ENCODE peak calls at places on chromosomes 12 and 14, in eight cellular contexts. B is IMR-90; I is uterus; U is kidney; K is coronary artery; A is CD8-positive, alpha-beta T cell; E is neural progenitor cell; Q is psoas muscle. C is an unnamed sample.

GRCh38 chr12:95231190-95231589 is 13.6 kb downstream of the VEZT start:
- DNase-seq in B (peak), I (no peak), U (no peak), K (no peak), A (no peak), E (no peak), Q (no peak), C (peak)

GRCh38 chr12:111482464-111482863 is 76.7 kb downstream of the SH2B3 start:
- DNase-seq in B (no peak), I (no peak), U (no peak), K (no peak), A (no peak), E (no peak), Q (no peak), C (peak)

GRCh38 chr12:6038160-6038559 is 86.3 kb downstream of the VWF start:
- DNase-seq in B (peak), I (no peak), U (no peak), K (no peak), A (peak), E (peak), Q (no peak), C (peak)

GRCh38 chr14:61385002-61385685 is 63.8 kb downstream of the PRKCH start:
- DNase-seq in B (no peak), I (no peak), U (no peak), K (no peak), A (peak), E (no peak), Q (no peak), C (no peak)

GRCh38 chr12:22046968-22047390 is 961 bp downstream of the CMAS start:
- DNase-seq in B (peak), I (no peak), U (no peak), K (no peak), A (no peak), E (no peak), Q (no peak), C (peak)

GRCh38 chr12:88750867-88751543 is 170.7 kb upstream of the KITLG start:
- DNase-seq in B (no peak), I (no peak), U (no peak), K (no peak), A (no peak), E (no peak), Q (no peak), C (no peak)

GRCh38 chr14:20350860-20351259 is 7.4 kb downstream of the PARP2 start:
- DNase-seq in B (peak), I (no peak), U (no peak), K (no peak), A (no peak), E (no peak), Q (no peak), C (peak)

GRCh38 chr14:102540310-102541028 is 30.9 kb upstream of the ANKRD9 start:
- DNase-seq in B (peak), I (no peak), U (no peak), K (no peak), A (no peak), E (peak), Q (no peak), C (peak)

GRCh38 chr12:121217066-121217465 is 7.1 kb downstream of the P2RX4 start:
- DNase-seq in B (no peak), I (no peak), U (no peak), K (no peak), A (no peak), E (no peak), Q (no peak), C (no peak)

GRCh38 chr12:108854453-108855283 is 2.7 kb downstream of the SSH1 start:
- DNase-seq in B (peak), I (peak), U (peak), K (peak), A (no peak), E (no peak), Q (peak), C (peak)

GRCh38 chr12:56128669-56129209 is 672 bp downstream of the ESYT1 start:
- DNase-seq in B (no peak), I (no peak), U (peak), K (no peak), A (no peak), E (no peak), Q (peak), C (peak)

GRCh38 chr14:93049295-93049694 is 66.4 kb downstream of the ITPK1 start:
- DNase-seq in B (no peak), I (no peak), U (no peak), K (no peak), A (no peak), E (no peak), Q (no peak), C (no peak)

GRCh38 chr12:5375547-5376295 is 56.2 kb upstream of the NTF3 start:
- DNase-seq in B (no peak), I (no peak), U (no peak), K (no peak), A (no peak), E (no peak), Q (no peak), C (no peak)

GRCh38 chr14:89284368-89285058 is 132.5 kb downstream of the FOXN3 start:
- DNase-seq in B (peak), I (no peak), U (no peak), K (peak), A (no peak), E (no peak), Q (no peak), C (no peak)

GRCh38 chr14:56487090-56487667 is 92.4 kb upstream of the TMEM260 start:
- DNase-seq in B (peak), I (no peak), U (no peak), K (no peak), A (no peak), E (peak), Q (no peak), C (peak)
- TF ChIP-seq CTCF in B (peak), I (peak), U (peak), K (no peak), A (no peak), E (peak), Q (no peak), C (peak)

DNA sequence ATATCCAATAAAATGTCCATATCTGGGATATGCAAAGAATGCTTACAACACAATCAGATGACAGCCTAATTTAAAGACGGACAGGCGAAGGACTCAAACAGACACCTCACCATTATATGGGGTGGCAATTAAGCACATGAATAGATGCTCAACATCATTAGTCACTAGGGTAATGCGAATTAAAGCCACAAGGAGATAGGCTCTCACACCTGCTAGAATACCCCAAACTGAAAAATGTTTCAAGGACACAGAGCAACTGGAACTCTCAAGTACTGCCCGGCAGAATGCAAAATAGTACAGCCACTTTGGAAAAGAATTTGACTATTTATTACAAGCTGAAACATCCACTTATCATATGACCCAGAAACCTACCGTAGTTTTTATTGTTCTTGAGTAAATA is 42.9 kb downstream of the FERMT2 start:
- DNase-seq in B (no peak), I (no peak), U (no peak), K (no peak), A (no peak), E (no peak), Q (no peak), C (no peak)
- H3K4me3 ChIP-seq in B (no peak), I (no peak), U (no peak), K (no peak), A (no peak), E (no peak), Q (no peak), C (no peak)

GRCh38 chr12:18403182-18403581 is 141.9 kb downstream of the PIK3C2G start:
- DNase-seq in B (no peak), I (no peak), U (no peak), K (no peak), A (no peak), E (no peak), Q (no peak), C (no peak)
- TF ChIP-seq CTCF in B (no peak), I (no peak), U (no peak), K (no peak), A (no peak), E (no peak), Q (no peak), C (no peak)

GRCh38 chr14:51600658-51601057 is 51.1 kb upstream of the FRMD6 start:
- DNase-seq in B (no peak), I (no peak), U (no peak), K (no peak), A (no peak), E (no peak), Q (no peak), C (no peak)

GRCh38 chr14:51595831-51596472 is 55.8 kb upstream of the FRMD6 start:
- DNase-seq in B (no peak), I (no peak), U (no peak), K (no peak), A (no peak), E (no peak), Q (no peak), C (peak)

GRCh38 chr14:51593397-51593796 is 58.3 kb upstream of the FRMD6 start:
- DNase-seq in B (no peak), I (peak), U (no peak), K (no peak), A (no peak), E (no peak), Q (no peak), C (peak)

GRCh38 chr14:51596473-51596870 is 55.2 kb upstream of the FRMD6 start:
- DNase-seq in B (no peak), I (no peak), U (no peak), K (no peak), A (no peak), E (no peak), Q (no peak), C (no peak)

DNA sequence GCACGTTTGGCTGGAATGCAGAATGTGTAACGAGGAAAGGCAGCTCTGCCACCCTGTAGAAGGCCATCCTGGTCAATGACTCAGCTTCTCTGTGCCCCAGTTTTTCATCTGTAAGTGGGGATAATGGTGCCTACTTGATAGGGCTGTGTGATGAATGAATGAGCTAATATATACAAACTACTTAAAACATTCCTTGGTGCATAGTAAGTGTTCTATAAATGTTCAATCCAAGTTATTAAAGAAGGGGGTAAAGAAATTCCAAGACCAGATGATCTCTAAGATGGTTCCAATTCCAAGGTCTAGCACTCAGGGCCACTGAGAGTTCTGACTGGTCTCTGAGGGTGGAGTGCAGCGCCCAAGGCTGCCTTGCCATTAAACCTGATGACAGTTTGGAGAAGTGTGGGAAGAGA is 54.2 kb upstream of the FRMD6 start:
- DNase-seq in B (peak), I (no peak), U (no peak), K (no peak), A (no peak), E (no peak), Q (no peak), C (no peak)
- H3K4me3 ChIP-seq in B (no peak), I (no peak), U (no peak), K (no peak), A (no peak), E (no peak), Q (no peak), C (no peak)

GRCh38 chr12:71551529-71551928 is 111.9 kb downstream of the LGR5 start:
- DNase-seq in B (peak), I (no peak), U (no peak), K (no peak), A (no peak), E (peak), Q (no peak), C (peak)
- TF ChIP-seq CTCF in B (peak), I (peak), U (peak), K (no peak), A (no peak), E (peak), Q (peak), C (peak)

GRCh38 chr14:104284636-104285482 is 146.5 kb downstream of the KIF26A start:
- DNase-seq in B (no peak), I (no peak), U (peak), K (peak), A (no peak), E (no peak), Q (peak), C (no peak)
- H3K4me3 ChIP-seq in B (no peak), I (no peak), U (no peak), K (no peak), A (no peak), E (no peak), Q (no peak), C (no peak)

GRCh38 chr14:68822964-68823363 is 30.1 kb upstream of the ZFP36L1 start:
- DNase-seq in B (no peak), I (no peak), U (no peak), K (no peak), A (no peak), E (no peak), Q (no peak), C (no peak)

GRCh38 chr14:68824207-68824516 is 31.3 kb upstream of the ZFP36L1 start:
- DNase-seq in B (no peak), I (no peak), U (no peak), K (no peak), A (no peak), E (no peak), Q (no peak), C (no peak)

GRCh38 chr14:68822132-68822651 is 29.3 kb upstream of the ZFP36L1 start:
- DNase-seq in B (no peak), I (no peak), U (no peak), K (no peak), A (no peak), E (no peak), Q (no peak), C (no peak)

GRCh38 chr14:68824517-68825347 is 31.9 kb upstream of the ZFP36L1 start:
- DNase-seq in B (peak), I (peak), U (peak), K (no peak), A (no peak), E (peak), Q (peak), C (peak)

GRCh38 chr14:68823434-68824206 is 30.8 kb upstream of the ZFP36L1 start:
- DNase-seq in B (no peak), I (no peak), U (no peak), K (no peak), A (no peak), E (no peak), Q (no peak), C (no peak)
- TF ChIP-seq CTCF in B (no peak), I (no peak), U (no peak), K (no peak), A (no peak), E (no peak), Q (no peak), C (no peak)